ENCODE peak calls at places on chromosomes 1 and 21, in four cellular contexts. One of them, this sample, is unnamed.

GRCh38 chr1:58249729-58250586 is 296.6 kb downstream of the OMA1 start:
- DNase-seq in mesenchymal stem cell: peak
- DNase-seq in spleen: no peak
- DNase-seq in tibial artery: no peak
- DNase-seq in this sample: peak

GRCh38 chr1:152392909-152393308 is 21.2 kb downstream of the CRNN start:
- DNase-seq in mesenchymal stem cell: no peak
- DNase-seq in spleen: no peak
- DNase-seq in tibial artery: no peak
- DNase-seq in this sample: no peak

GRCh38 chr1:107649023-107649422 is 316.0 kb downstream of the VAV3 start:
- DNase-seq in mesenchymal stem cell: no peak
- DNase-seq in spleen: no peak
- DNase-seq in tibial artery: no peak
- DNase-seq in this sample: no peak

GRCh38 chr1:245337829-245338484 is 183.2 kb downstream of the KIF26B start:
- DNase-seq in mesenchymal stem cell: peak
- DNase-seq in spleen: no peak
- DNase-seq in tibial artery: no peak
- DNase-seq in this sample: no peak

GRCh38 chr1:115983584-115983983 is 7.3 kb downstream of the SLC22A15 start:
- DNase-seq in mesenchymal stem cell: no peak
- DNase-seq in spleen: no peak
- DNase-seq in tibial artery: no peak
- DNase-seq in this sample: no peak

GRCh38 chr1:52686830-52687229 is 11.3 kb downstream of the COA7 start:
- DNase-seq in mesenchymal stem cell: no peak
- DNase-seq in spleen: no peak
- DNase-seq in tibial artery: no peak
- DNase-seq in this sample: no peak

GRCh38 chr1:237043846-237044636 is 2.1 kb downstream of the RYR2 start:
- DNase-seq in mesenchymal stem cell: no peak
- DNase-seq in spleen: no peak
- DNase-seq in tibial artery: no peak
- DNase-seq in this sample: no peak

GRCh38 chr1:156591181-156591431 is 470 bp upstream of the NAXE start:
- DNase-seq in mesenchymal stem cell: no peak
- DNase-seq in spleen: no peak
- DNase-seq in tibial artery: no peak
- DNase-seq in this sample: no peak

GRCh38 chr1:167344112-167344511 is 123.4 kb downstream of the POU2F1 start:
- DNase-seq in mesenchymal stem cell: peak
- DNase-seq in spleen: no peak
- DNase-seq in tibial artery: no peak
- DNase-seq in this sample: no peak

GRCh38 chr1:22955146-22955545 is 17.5 kb downstream of the LACTBL1 start:
- DNase-seq in mesenchymal stem cell: no peak
- DNase-seq in spleen: peak
- DNase-seq in tibial artery: no peak
- DNase-seq in this sample: no peak

GRCh38 chr1:45620588-45621500 is 3.0 kb downstream of the CCDC17 start:
- DNase-seq in mesenchymal stem cell: no peak
- DNase-seq in spleen: peak
- DNase-seq in tibial artery: no peak
- DNase-seq in this sample: no peak

GRCh38 chr1:35390600-35391494 is 122.3 kb downstream of the ZMYM4 start:
- DNase-seq in mesenchymal stem cell: no peak
- DNase-seq in spleen: no peak
- DNase-seq in tibial artery: no peak
- DNase-seq in this sample: no peak

GRCh38 chr1:156465747-156466365 is 34.7 kb downstream of the MEF2D start:
- DNase-seq in mesenchymal stem cell: no peak
- DNase-seq in spleen: no peak
- DNase-seq in tibial artery: no peak
- DNase-seq in this sample: peak

GRCh38 chr1:29332204-29332603 is 95.9 kb downstream of the PTPRU start:
- DNase-seq in mesenchymal stem cell: peak
- DNase-seq in spleen: peak
- DNase-seq in tibial artery: no peak
- DNase-seq in this sample: no peak

GRCh38 chr1:54224233-54224632 is 24.3 kb downstream of the MRPL37 start:
- DNase-seq in mesenchymal stem cell: no peak
- DNase-seq in spleen: peak
- DNase-seq in tibial artery: no peak
- DNase-seq in this sample: no peak

GRCh38 chr1:233575450-233575849 is 38.5 kb upstream of the KCNK1 start:
- DNase-seq in mesenchymal stem cell: no peak
- DNase-seq in spleen: no peak
- DNase-seq in tibial artery: no peak
- DNase-seq in this sample: no peak

GRCh38 chr1:103160281-103160680 is 52.0 kb upstream of the COL11A1 start:
- DNase-seq in mesenchymal stem cell: peak
- DNase-seq in spleen: no peak
- DNase-seq in tibial artery: no peak
- DNase-seq in this sample: no peak

GRCh38 chr1:56589369-56589768 is 10.0 kb upstream of the PLPP3 start:
- DNase-seq in mesenchymal stem cell: no peak
- DNase-seq in spleen: no peak
- DNase-seq in tibial artery: no peak
- DNase-seq in this sample: no peak

GRCh38 chr1:114152211-114153050 is 1.2 kb downstream of the SYT6 start:
- DNase-seq in mesenchymal stem cell: peak
- DNase-seq in spleen: peak
- DNase-seq in tibial artery: peak
- DNase-seq in this sample: peak

GRCh38 chr1:53574621-53575020 is 115.4 kb downstream of the DMRTB1 start:
- DNase-seq in mesenchymal stem cell: no peak
- DNase-seq in spleen: peak
- DNase-seq in tibial artery: no peak
- DNase-seq in this sample: peak

GRCh38 chr1:154837679-154838171 is 32.4 kb downstream of the KCNN3 start:
- DNase-seq in mesenchymal stem cell: peak
- DNase-seq in spleen: peak
- DNase-seq in tibial artery: no peak
- DNase-seq in this sample: no peak

GRCh38 chr1:48228156-48228555 is 5.6 kb downstream of the SLC5A9 start:
- DNase-seq in mesenchymal stem cell: no peak
- DNase-seq in spleen: no peak
- DNase-seq in tibial artery: no peak
- DNase-seq in this sample: no peak

GRCh38 chr1:68938051-68938450 is 441.2 kb upstream of the DEPDC1 start:
- DNase-seq in mesenchymal stem cell: no peak
- DNase-seq in spleen: no peak
- DNase-seq in tibial artery: no peak
- DNase-seq in this sample: no peak

GRCh38 chr1:2547210-2548067 is 8.7 kb upstream of the TNFRSF14 start:
- DNase-seq in mesenchymal stem cell: no peak
- DNase-seq in spleen: peak
- DNase-seq in tibial artery: no peak
- DNase-seq in this sample: no peak

GRCh38 chr1:26686795-26687194 is 9.0 kb upstream of the ARID1A start:
- DNase-seq in mesenchymal stem cell: peak
- DNase-seq in spleen: no peak
- DNase-seq in tibial artery: no peak
- DNase-seq in this sample: no peak

GRCh38 chr1:174874337-174875053 is 125.3 kb upstream of the CACYBP start:
- DNase-seq in mesenchymal stem cell: peak
- DNase-seq in spleen: no peak
- DNase-seq in tibial artery: no peak
- DNase-seq in this sample: no peak

GRCh38 chr1:8122477-8123407 is 96.6 kb upstream of the ERRFI1 start:
- DNase-seq in mesenchymal stem cell: peak
- DNase-seq in spleen: no peak
- DNase-seq in tibial artery: no peak
- DNase-seq in this sample: no peak

GRCh38 chr1:175984813-175985212 is 222.3 kb downstream of the COP1 start:
- DNase-seq in mesenchymal stem cell: no peak
- DNase-seq in spleen: no peak
- DNase-seq in tibial artery: no peak
- DNase-seq in this sample: no peak

GRCh38 chr1:196890668-196891067 is 2.8 kb downstream of the CFHR4 start:
- DNase-seq in mesenchymal stem cell: no peak
- DNase-seq in spleen: no peak
- DNase-seq in tibial artery: no peak
- DNase-seq in this sample: no peak

GRCh38 chr1:224735159-224735558 is 119.0 kb downstream of the CNIH3 start:
- DNase-seq in mesenchymal stem cell: no peak
- DNase-seq in spleen: no peak
- DNase-seq in tibial artery: no peak
- DNase-seq in this sample: no peak

GRCh38 chr1:205922806-205923205 is 20.4 kb downstream of the SLC26A9 start:
- DNase-seq in mesenchymal stem cell: no peak
- DNase-seq in spleen: no peak
- DNase-seq in tibial artery: no peak
- DNase-seq in this sample: no peak

GRCh38 chr1:116134178-116134773 is 23.1 kb downstream of the MAB21L3 start:
- DNase-seq in mesenchymal stem cell: no peak
- DNase-seq in spleen: no peak
- DNase-seq in tibial artery: no peak
- DNase-seq in this sample: no peak

GRCh38 chr1:36084502-36085115 is 715 bp downstream of the TEKT2 start:
- DNase-seq in mesenchymal stem cell: no peak
- DNase-seq in spleen: peak
- DNase-seq in tibial artery: no peak
- DNase-seq in this sample: peak

GRCh38 chr1:151991663-151992344 is 1.9 kb downstream of the S100A10 start:
- DNase-seq in mesenchymal stem cell: peak
- DNase-seq in spleen: no peak
- DNase-seq in tibial artery: no peak
- DNase-seq in this sample: no peak

GRCh38 chr1:228455715-228456114 is 31.5 kb upstream of the RNF187 start:
- DNase-seq in mesenchymal stem cell: peak
- DNase-seq in spleen: no peak
- DNase-seq in tibial artery: no peak
- DNase-seq in this sample: no peak

GRCh38 chr1:217524787-217525520 is 105.9 kb downstream of the GPATCH2 start:
- DNase-seq in mesenchymal stem cell: no peak
- DNase-seq in spleen: no peak
- DNase-seq in tibial artery: no peak
- DNase-seq in this sample: no peak

GRCh38 chr1:56686171-56686570 is 41.1 kb downstream of the PRKAA2 start:
- DNase-seq in mesenchymal stem cell: peak
- DNase-seq in spleen: no peak
- DNase-seq in tibial artery: no peak
- DNase-seq in this sample: no peak

GRCh38 chr21:43827015-43827611 is 37.7 kb downstream of the RRP1 start:
- DNase-seq in mesenchymal stem cell: peak
- DNase-seq in spleen: peak
- DNase-seq in tibial artery: no peak
- DNase-seq in this sample: peak

GRCh38 chr21:31479222-31479621 is 135.2 kb upstream of the TIAM1 start:
- DNase-seq in mesenchymal stem cell: no peak
- DNase-seq in spleen: no peak
- DNase-seq in tibial artery: no peak
- DNase-seq in this sample: no peak
- H3K27ac ChIP-seq in mesenchymal stem cell: no peak
- H3K27ac ChIP-seq in spleen: no peak
- H3K27ac ChIP-seq in tibial artery: no peak
- H3K27ac ChIP-seq in this sample: no peak

DNA sequence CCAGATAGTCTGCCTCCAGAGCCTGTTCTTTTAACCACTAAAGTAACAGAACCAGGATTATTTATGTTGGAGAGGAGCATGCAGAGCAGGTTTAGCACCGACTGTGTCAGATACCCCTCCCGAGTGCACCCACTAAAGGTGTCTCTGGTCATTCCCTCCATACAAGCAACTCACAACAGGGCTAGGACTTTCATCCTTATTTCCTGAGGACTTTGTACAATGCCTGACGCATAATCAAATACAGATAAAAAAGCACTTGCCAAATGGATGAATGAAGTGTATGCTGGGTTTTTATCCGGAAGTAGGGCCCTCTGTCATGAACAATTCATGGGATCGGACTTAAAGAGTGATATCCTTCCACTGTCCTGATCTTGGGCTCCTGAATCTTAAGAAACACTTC is 26.0 kb downstream of the RPL5 start:
- DNase-seq in mesenchymal stem cell: no peak
- DNase-seq in spleen: no peak
- DNase-seq in tibial artery: no peak
- DNase-seq in this sample: no peak
- H3K27ac ChIP-seq in mesenchymal stem cell: no peak
- H3K27ac ChIP-seq in spleen: no peak
- H3K27ac ChIP-seq in tibial artery: no peak
- H3K27ac ChIP-seq in this sample: no peak

GRCh38 chr1:183407961-183408360 is 10.2 kb downstream of the NMNAT2 start:
- DNase-seq in mesenchymal stem cell: no peak
- DNase-seq in spleen: no peak
- DNase-seq in tibial artery: no peak
- DNase-seq in this sample: no peak

GRCh38 chr1:183416850-183417690 is 1.1 kb downstream of the NMNAT2 start:
- DNase-seq in mesenchymal stem cell: peak
- DNase-seq in spleen: peak
- DNase-seq in tibial artery: peak
- DNase-seq in this sample: peak

GRCh38 chr1:183407474-183407873 is 10.7 kb downstream of the NMNAT2 start:
- DNase-seq in mesenchymal stem cell: no peak
- DNase-seq in spleen: no peak
- DNase-seq in tibial artery: no peak
- DNase-seq in this sample: no peak

GRCh38 chr1:183414365-183414764 is 3.8 kb downstream of the NMNAT2 start:
- DNase-seq in mesenchymal stem cell: no peak
- DNase-seq in spleen: no peak
- DNase-seq in tibial artery: no peak
- DNase-seq in this sample: no peak

DNA sequence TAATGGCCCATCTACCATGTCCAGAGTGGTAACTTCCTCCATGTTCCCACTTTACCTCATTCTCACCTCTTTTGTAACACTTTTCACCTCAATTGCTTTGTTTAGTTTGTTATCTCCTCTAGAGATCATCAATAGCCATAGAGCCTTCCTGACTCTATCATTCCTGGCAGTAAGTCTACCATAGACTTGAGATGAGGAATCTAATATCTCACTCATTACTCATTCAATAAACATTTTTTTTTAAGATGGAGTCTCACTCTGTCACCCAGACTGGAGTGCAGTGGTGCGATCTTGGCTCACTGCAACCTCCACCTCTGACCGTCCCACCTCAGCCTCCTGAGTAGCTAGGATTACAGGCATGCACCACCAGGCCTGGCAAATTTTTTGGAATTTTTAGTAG is 7.1 kb downstream of the NMNAT2 start:
- DNase-seq in mesenchymal stem cell: no peak
- DNase-seq in spleen: no peak
- DNase-seq in tibial artery: no peak
- DNase-seq in this sample: no peak
- H3K27ac ChIP-seq in mesenchymal stem cell: no peak
- H3K27ac ChIP-seq in spleen: no peak
- H3K27ac ChIP-seq in tibial artery: no peak
- H3K27ac ChIP-seq in this sample: no peak

DNA sequence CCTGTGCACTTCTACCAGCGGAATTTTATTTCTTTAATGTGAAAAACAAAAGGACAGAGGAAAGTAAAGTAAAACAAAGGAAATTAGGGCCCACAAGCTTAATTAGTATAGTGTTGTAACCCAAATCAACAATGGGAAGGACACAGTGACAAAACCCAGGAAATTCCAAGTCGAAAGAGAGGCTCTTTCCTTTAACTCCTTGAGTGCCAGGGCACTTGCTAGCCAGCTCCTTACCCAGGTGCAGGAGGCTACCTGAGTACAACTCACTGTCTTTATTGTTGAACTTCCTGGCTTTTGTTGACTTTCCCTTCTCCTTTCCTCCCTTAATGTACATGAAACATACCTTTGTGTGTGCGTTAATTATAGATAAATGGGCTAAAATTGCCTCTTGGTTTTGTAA is 55.0 kb downstream of the PEX14 start:
- DNase-seq in mesenchymal stem cell: peak
- DNase-seq in spleen: no peak
- DNase-seq in tibial artery: no peak
- DNase-seq in this sample: no peak
- H3K27ac ChIP-seq in mesenchymal stem cell: peak
- H3K27ac ChIP-seq in spleen: no peak
- H3K27ac ChIP-seq in tibial artery: no peak
- H3K27ac ChIP-seq in this sample: no peak